ENCODE peak calls at places on chromosomes 6 and 20, in four cellular contexts. Y is transverse colon, H is adrenal gland, D is Daoy. E is an unnamed sample.
A peak's percentile ranks its signal among the peaks of the same experiment; 100 is the strongest.

GRCh38 chr20:37096415-37097039 is 730 bp upstream of the RBL1 start:
- DNase-seq in D (no peak), H (no peak), Y (no peak), E (no peak)

GRCh38 chr20:3935956-3936340 is 46.8 kb downstream of the PANK2 start:
- DNase-seq in Y (no peak), D (no peak), H (no peak), E (no peak)

GRCh38 chr6:25971187-25971811 is 8.7 kb downstream of the TRIM38 start:
- DNase-seq in D (peak; percentile 91), H (peak; percentile 34), Y (no peak), E (peak; percentile 92)

GRCh38 chr6:139485185-139485584 is 110.7 kb upstream of the CITED2 start:
- DNase-seq in H (no peak), Y (no peak), D (no peak), E (no peak)

GRCh38 chr20:32160341-32160740 is 47.2 kb downstream of the PLAGL2 start:
- DNase-seq in Y (no peak), D (no peak), H (no peak), E (no peak)

GRCh38 chr6:12356983-12357972 is 67.1 kb downstream of the EDN1 start:
- DNase-seq in D (no peak), H (no peak), Y (no peak), E (no peak)

GRCh38 chr20:3923818-3924217 is 34.6 kb downstream of the PANK2 start:
- DNase-seq in D (no peak), H (no peak), Y (no peak), E (peak; percentile 58)

GRCh38 chr6:148109732-148110131 is 232.9 kb upstream of the SASH1 start:
- DNase-seq in Y (no peak), H (no peak), D (no peak), E (no peak)

GRCh38 chr6:41200901-41201783 is at the start of gene TREML2:
- DNase-seq in Y (peak; percentile 24), H (no peak), D (no peak), E (no peak)

GRCh38 chr6:21596379-21597242 is 3.1 kb downstream of the SOX4 start:
- DNase-seq in D (peak; percentile 77), H (peak; percentile 52), Y (peak; percentile 40), E (peak; percentile 70)

GRCh38 chr6:3596736-3597135 is 139.9 kb upstream of the SLC22A23 start:
- DNase-seq in Y (no peak), H (no peak), D (no peak), E (no peak)

GRCh38 chr20:64011366-64011779 is 24.6 kb upstream of the C20orf204 start:
- DNase-seq in H (no peak), D (no peak), Y (no peak), E (no peak)

GRCh38 chr6:94668896-94669295 is 908.4 kb upstream of the MANEA start:
- DNase-seq in D (no peak), Y (no peak), H (no peak), E (no peak)

GRCh38 chr6:155943635-155944034 is 488.0 kb upstream of the NOX3 start:
- DNase-seq in Y (no peak), H (no peak), D (no peak), E (no peak)

GRCh38 chr6:126252154-126252553 is 87.8 kb upstream of the CENPW start:
- DNase-seq in H (no peak), Y (no peak), D (no peak), E (no peak)

GRCh38 chr6:125111219-125111983 is 42.2 kb upstream of the TPD52L1 start:
- DNase-seq in Y (no peak), H (no peak), D (no peak), E (no peak)

GRCh38 chr20:58149412-58150091 is 78.9 kb downstream of the ANKRD60 start:
- DNase-seq in H (no peak), D (peak; percentile 39), Y (no peak), E (no peak)

GRCh38 chr6:33416386-33417126 is 1.4 kb downstream of the CUTA start:
- DNase-seq in H (no peak), Y (no peak), D (no peak), E (no peak)

GRCh38 chr20:43971233-43971632 is 56.6 kb downstream of the TOX2 start:
- DNase-seq in H (no peak), Y (no peak), D (no peak), E (no peak)

GRCh38 chr6:83371428-83371827 is 59.4 kb downstream of the ME1 start:
- DNase-seq in D (no peak), Y (no peak), H (no peak), E (no peak)

GRCh38 chr6:157885211-157885788 is 62.3 kb downstream of the SNX9 start:
- DNase-seq in H (no peak), D (no peak), Y (no peak), E (no peak)

GRCh38 chr6:146286976-146287375 is 256.7 kb upstream of the RAB32 start:
- DNase-seq in Y (no peak), H (no peak), D (no peak), E (peak; percentile 23)

GRCh38 chr6:158631678-158632537 is 12.6 kb downstream of the DYNLT1 start:
- DNase-seq in Y (peak; percentile 80), D (peak; percentile 65), H (peak; percentile 53), E (no peak)

GRCh38 chr6:112282217-112282616 is 27.9 kb upstream of the LAMA4 start:
- DNase-seq in H (no peak), Y (peak; percentile 32), D (peak; percentile 84), E (peak; percentile 67)

GRCh38 chr6:36755435-36756348 is 58.1 kb downstream of the RAB44 start:
- DNase-seq in Y (peak; percentile 52), D (peak; percentile 90), H (peak; percentile 62), E (no peak)

GRCh38 chr6:166365221-166365620 is 17.5 kb downstream of the MPC1 start:
- DNase-seq in H (peak; percentile 45), Y (no peak), D (no peak), E (peak; percentile 70)

GRCh38 chr20:32535316-32535952 is 49.7 kb downstream of the NOL4L start:
- DNase-seq in Y (no peak), D (no peak), H (no peak), E (no peak)

GRCh38 chr6:136333824-136334464 is 44.3 kb upstream of the BCLAF1 start:
- DNase-seq in D (no peak), Y (no peak), H (no peak), E (no peak)

GRCh38 chr6:96086745-96087144 is 71.0 kb downstream of the FUT9 start:
- DNase-seq in Y (no peak), H (no peak), D (no peak), E (no peak)

GRCh38 chr6:7373739-7374138 is 15.8 kb downstream of the CAGE1 start:
- DNase-seq in H (no peak), Y (no peak), D (no peak), E (no peak)

GRCh38 chr6:143059616-143060353 is 904 bp upstream of the AIG1 start:
- DNase-seq in Y (peak; percentile 22), H (no peak), D (peak; percentile 81), E (no peak)

GRCh38 chr6:22145294-22145693 is 151.5 kb downstream of the PRL start:
- DNase-seq in H (no peak), Y (no peak), D (no peak), E (no peak)

GRCh38 chr20:58697867-58698703 is 5.5 kb downstream of the NPEPL1 start:
- DNase-seq in D (no peak), Y (peak; percentile 2), H (no peak), E (no peak)

E was measured in A673.